ENCODE peak calls at places on chromosomes 3 and 15, in nine cellular contexts. R is ovary; L is stomach; V is tibial artery; F is pancreas; W is naive thymus-derived CD4-positive, alpha-beta T cell; E is CD8-positive, alpha-beta memory T cell; Z is uterus; C is fibroblast of lung. X is an unnamed sample. For H3K4me1, the result is how much of the 10 kb centered on the place peaks cover.

GRCh38 chr15:73948982-73949381 is 22.7 kb downstream of the LOXL1 start:
- DNase-seq in R (no peak), L (no peak), V (peak), F (no peak), W (no peak), E (no peak), Z (no peak), C (no peak), X (peak)

GRCh38 chr3:138078096-138078495 is 37.3 kb downstream of the DZIP1L start:
- DNase-seq in R (no peak), L (no peak), V (no peak), F (no peak), W (no peak), E (no peak), Z (no peak), C (peak), X (no peak)

GRCh38 chr15:62895139-62895866 is 147.2 kb upstream of the TPM1 start:
- DNase-seq in R (no peak), L (no peak), V (no peak), F (no peak), W (no peak), E (no peak), Z (no peak), C (peak), X (no peak)

GRCh38 chr15:23857028-23857641 is 170.0 kb upstream of the NDN start:
- DNase-seq in R (no peak), L (peak), V (no peak), F (peak), W (no peak), E (no peak), Z (peak), C (peak), X (no peak)

GRCh38 chr15:66631616-66632263 is 65.9 kb upstream of the LCTL start:
- DNase-seq in R (no peak), L (no peak), V (no peak), F (no peak), W (no peak), E (no peak), Z (no peak), C (no peak), X (no peak)

GRCh38 chr3:167743799-167744198 is 8.3 kb downstream of the SERPINI1 start:
- DNase-seq in R (no peak), L (no peak), V (no peak), F (no peak), W (no peak), E (no peak), Z (no peak), C (peak), X (no peak)

GRCh38 chr3:57822686-57823085 is 66.6 kb downstream of the SLMAP start:
- DNase-seq in R (no peak), L (no peak), V (no peak), F (no peak), W (no peak), E (no peak), Z (no peak), C (peak), X (no peak)

GRCh38 chr3:138678086-138678485 is 69.5 kb downstream of the FAIM start:
- DNase-seq in R (no peak), L (no peak), V (no peak), F (no peak), W (no peak), E (no peak), Z (no peak), C (peak), X (no peak)

DNA sequence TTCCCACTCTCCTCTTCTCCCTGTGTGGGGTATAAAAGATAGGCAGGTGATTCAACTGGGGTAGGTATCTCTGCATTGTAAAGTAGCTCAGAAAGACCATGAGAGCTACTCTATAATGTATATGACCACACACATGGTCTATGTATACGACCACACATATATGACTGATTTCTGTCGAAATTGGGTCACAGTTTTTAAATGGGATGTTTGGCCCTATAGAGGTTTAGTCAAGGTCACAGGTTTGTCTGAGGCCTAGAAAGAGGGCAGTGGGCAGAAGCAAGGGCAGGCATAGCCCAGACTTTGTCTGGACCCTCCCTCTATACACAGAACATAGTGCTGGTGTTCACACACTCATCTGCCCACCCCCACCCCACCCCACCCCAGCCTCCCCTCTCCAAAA is 4.4 kb downstream of the LAMP3 start:
- DNase-seq in R (no peak), L (no peak), V (no peak), F (no peak), W (no peak), E (no peak), Z (no peak), C (no peak), X (no peak)
- H3K4me1 ChIP-seq in R (under half), L (under half), V (under half), F (under half), W (under half), E (under half), Z (under half), C (under half), X (under half)

GRCh38 chr3:99941211-99941610 is 123.5 kb downstream of the CMSS1 start:
- DNase-seq in R (no peak), L (no peak), V (no peak), F (no peak), W (no peak), E (no peak), Z (no peak), C (no peak), X (no peak)

GRCh38 chr3:99940350-99940749 is 122.7 kb downstream of the CMSS1 start:
- DNase-seq in R (no peak), L (no peak), V (no peak), F (no peak), W (no peak), E (no peak), Z (no peak), C (no peak), X (no peak)

GRCh38 chr3:99943931-99944761 is 126.5 kb downstream of the CMSS1 start:
- DNase-seq in R (no peak), L (no peak), V (no peak), F (no peak), W (no peak), E (no peak), Z (peak), C (peak), X (no peak)

GRCh38 chr3:99938270-99938955 is 120.8 kb downstream of the CMSS1 start:
- DNase-seq in R (no peak), L (no peak), V (no peak), F (no peak), W (no peak), E (no peak), Z (no peak), C (peak), X (no peak)

DNA sequence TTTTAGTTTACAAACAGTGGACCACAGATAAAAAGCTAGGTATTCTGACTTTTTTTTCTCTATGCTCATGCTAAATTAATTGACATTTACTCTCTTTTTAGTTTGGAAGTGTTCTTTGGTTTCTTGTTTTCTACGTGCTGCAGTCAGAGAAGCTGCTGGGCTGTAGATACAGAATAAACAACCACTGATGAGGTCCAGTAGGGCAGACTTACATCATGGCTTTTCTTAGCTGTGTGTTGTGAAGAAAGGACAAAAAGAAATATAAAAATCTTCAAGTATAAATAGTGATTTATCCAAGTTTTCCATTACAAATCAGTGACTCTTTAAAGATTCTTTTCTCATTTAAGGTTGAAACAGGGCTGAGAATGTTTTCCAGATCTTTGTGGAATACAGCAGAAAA is 122.2 kb downstream of the CMSS1 start:
- DNase-seq in R (no peak), L (no peak), V (no peak), F (no peak), W (no peak), E (no peak), Z (no peak), C (no peak), X (no peak)
- H3K27ac ChIP-seq in R (peak), L (peak), V (peak), F (no peak), W (no peak), E (no peak), Z (peak), C (no peak), X (peak)

GRCh38 chr15:34039506-34040123 is 611 bp upstream of the AVEN start:
- DNase-seq in R (no peak), L (no peak), V (no peak), F (no peak), W (peak), E (peak), Z (no peak), C (peak), X (no peak)

GRCh38 chr15:34046471-34047145 is 7.6 kb upstream of the AVEN start:
- DNase-seq in R (no peak), L (no peak), V (no peak), F (no peak), W (no peak), E (no peak), Z (no peak), C (no peak), X (no peak)

GRCh38 chr15:34039180-34039486 is at the start of gene AVEN:
- DNase-seq in R (no peak), L (no peak), V (no peak), F (no peak), W (peak), E (no peak), Z (no peak), C (no peak), X (no peak)

GRCh38 chr15:34043813-34044212 is 4.8 kb upstream of the AVEN start:
- DNase-seq in R (no peak), L (no peak), V (no peak), F (no peak), W (no peak), E (no peak), Z (no peak), C (peak), X (no peak)

GRCh38 chr15:34043391-34043790 is 4.4 kb upstream of the AVEN start:
- DNase-seq in R (no peak), L (no peak), V (no peak), F (no peak), W (no peak), E (no peak), Z (no peak), C (no peak), X (no peak)
- H3K4me1 ChIP-seq in R (under half), L (under half), V (under half), F (under half), W (under half), E (under half), Z (under half), C (under half), X (under half)

DNA sequence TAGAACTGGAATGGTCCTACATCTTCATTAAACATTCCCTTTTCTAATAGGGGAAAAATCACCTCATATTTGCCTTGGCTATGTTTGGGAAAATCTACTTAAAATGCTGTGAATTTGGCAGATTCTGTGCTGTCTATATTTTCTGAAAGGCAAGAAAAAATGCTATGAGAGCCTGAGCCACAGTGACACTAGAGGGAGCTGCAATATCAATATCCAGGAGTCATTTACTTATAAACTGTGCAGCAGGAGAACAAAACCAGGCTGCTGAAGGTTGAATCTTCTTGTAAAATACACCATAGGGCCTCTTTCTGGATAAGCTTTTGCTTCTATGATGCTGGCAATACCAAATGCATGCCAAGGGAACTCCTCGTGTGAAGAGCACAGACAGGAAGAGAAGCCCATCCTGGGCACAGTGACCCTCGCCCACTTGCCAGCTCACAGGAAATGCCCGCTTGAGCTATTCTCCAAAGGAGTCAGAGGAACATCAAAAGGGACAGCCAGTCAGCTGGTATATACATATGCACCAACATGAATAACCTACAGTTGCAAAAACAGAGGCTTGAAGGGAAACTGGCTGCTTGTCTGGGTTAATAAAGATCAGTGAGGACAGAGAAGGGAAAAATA is 48.0 kb upstream of the TSPAN3 start:
- DNase-seq in R (no peak), L (peak), V (no peak), F (no peak), W (peak), E (peak), Z (peak), C (peak), X (no peak)
- H3K27ac ChIP-seq in R (no peak), L (no peak), V (no peak), F (no peak), W (no peak), E (no peak), Z (no peak), C (no peak), X (no peak)

DNA sequence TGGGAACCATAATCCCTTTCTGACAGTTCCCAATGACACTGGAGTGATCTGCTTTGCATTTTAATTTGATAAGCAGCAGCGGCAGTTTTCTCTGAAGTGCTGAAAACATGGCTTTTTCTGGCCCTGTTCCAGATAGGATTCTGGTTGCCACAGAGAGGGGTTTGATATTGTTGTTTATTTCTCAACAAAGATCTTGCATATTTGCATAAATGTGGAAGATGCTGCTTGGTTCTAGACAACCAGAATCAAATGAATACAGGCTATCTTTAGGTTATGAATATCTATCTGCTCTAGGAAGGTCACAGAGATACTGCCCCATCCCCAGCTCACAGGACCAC is 137.1 kb downstream of the ZNF609 start:
- DNase-seq in R (no peak), L (no peak), V (no peak), F (no peak), W (no peak), E (peak), Z (no peak), C (no peak), X (no peak)
- H3K4me1 ChIP-seq in R (under half), L (under half), V (under half), F (under half), W (under half), E (half or more), Z (under half), C (under half), X (under half)

DNA sequence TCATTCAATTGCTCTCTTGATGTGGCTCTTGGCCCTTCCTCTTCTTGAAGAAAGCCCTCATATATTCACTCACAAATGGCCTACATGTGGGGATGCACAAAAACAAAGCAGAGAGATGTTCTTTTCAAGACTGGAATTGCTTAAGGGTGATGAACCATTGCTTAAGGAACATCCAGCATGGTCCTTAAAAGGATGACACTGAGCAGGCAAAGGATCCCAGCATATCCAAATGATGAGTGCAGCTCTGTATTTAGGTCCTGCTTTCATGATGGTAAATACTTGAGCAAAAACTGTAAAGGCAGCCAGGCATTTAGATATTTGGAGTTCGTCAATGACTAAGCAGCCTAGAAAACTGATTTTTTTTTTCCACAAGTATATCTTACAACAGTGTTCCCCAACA is 173.8 kb upstream of the ARRDC4 start:
- DNase-seq in R (no peak), L (no peak), V (no peak), F (no peak), W (no peak), E (no peak), Z (no peak), C (no peak), X (no peak)
- H3K27ac ChIP-seq in R (no peak), L (no peak), V (no peak), F (no peak), W (no peak), E (no peak), Z (no peak), C (no peak), X (no peak)

DNA sequence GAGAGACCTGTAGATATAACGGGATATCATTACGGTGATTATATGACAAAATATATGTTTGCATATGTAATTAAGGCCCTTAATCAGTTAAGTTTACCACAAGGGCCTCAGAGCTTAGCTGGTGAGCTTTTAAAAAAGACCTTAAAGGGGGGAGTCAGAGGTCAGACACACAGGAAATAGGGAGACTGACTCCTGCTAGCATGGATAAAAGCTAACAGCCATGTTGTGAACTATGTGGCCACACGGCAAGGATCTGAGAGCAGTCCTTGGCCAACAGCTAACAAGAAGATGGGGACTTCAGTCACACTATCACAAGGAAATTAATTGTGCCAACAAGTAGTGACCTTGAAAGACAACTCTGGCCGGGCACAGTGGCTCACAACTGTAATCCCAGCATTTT is 3.1 kb downstream of the STAG1 start:
- DNase-seq in R (no peak), L (no peak), V (no peak), F (no peak), W (no peak), E (no peak), Z (no peak), C (no peak), X (no peak)
- H3K4me1 ChIP-seq in R (under half), L (under half), V (under half), F (under half), W (under half), E (under half), Z (under half), C (under half), X (under half)

DNA sequence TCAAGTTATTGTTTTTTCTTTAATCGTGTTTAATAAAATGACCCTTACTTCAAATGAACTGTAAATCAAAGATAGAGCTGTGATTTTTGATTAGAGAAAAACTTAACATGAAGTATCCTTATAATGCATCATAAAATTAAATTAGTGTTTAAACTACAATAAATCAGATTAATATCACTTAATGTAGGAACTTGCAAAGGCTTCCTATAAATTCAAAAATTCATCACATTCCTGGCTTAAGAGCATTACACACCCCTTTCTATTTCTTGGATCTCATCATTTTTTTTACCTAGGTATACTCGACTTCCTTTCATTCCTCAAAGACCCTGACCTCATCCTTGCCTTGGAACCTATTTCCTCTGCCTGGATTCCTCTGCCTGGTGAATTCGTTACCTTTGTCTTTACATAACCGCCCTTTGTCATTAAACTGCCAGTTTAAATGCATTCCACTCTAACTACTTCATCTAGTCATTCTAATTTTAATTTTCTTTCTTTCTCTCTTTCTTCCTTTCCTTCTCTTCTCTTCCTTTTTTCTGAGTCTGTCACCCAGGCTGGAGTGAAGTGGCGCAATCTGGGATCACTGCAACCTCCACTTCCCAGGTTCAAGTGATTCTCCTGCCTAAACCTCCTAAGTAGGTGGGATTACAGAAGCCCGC is 1244.5 kb downstream of the OTOL1 start:
- DNase-seq in R (no peak), L (no peak), V (no peak), F (no peak), W (no peak), E (no peak), Z (no peak), C (no peak), X (no peak)
- H3K27ac ChIP-seq in R (no peak), L (no peak), V (no peak), F (no peak), W (no peak), E (no peak), Z (no peak), C (no peak), X (no peak)

GRCh38 chr3:33803894-33804526 is 5.6 kb downstream of the PDCD6IP start:
- DNase-seq in R (no peak), L (no peak), V (no peak), F (no peak), W (no peak), E (no peak), Z (no peak), C (no peak), X (no peak)

GRCh38 chr3:33810545-33810944 is 12.1 kb downstream of the PDCD6IP start:
- DNase-seq in R (no peak), L (no peak), V (no peak), F (no peak), W (no peak), E (no peak), Z (no peak), C (no peak), X (no peak)

GRCh38 chr3:33803252-33803651 is 4.8 kb downstream of the PDCD6IP start:
- DNase-seq in R (no peak), L (no peak), V (no peak), F (no peak), W (no peak), E (no peak), Z (no peak), C (no peak), X (no peak)

GRCh38 chr3:33808559-33808958 is 10.1 kb downstream of the PDCD6IP start:
- DNase-seq in R (no peak), L (no peak), V (no peak), F (no peak), W (no peak), E (no peak), Z (no peak), C (no peak), X (no peak)

DNA sequence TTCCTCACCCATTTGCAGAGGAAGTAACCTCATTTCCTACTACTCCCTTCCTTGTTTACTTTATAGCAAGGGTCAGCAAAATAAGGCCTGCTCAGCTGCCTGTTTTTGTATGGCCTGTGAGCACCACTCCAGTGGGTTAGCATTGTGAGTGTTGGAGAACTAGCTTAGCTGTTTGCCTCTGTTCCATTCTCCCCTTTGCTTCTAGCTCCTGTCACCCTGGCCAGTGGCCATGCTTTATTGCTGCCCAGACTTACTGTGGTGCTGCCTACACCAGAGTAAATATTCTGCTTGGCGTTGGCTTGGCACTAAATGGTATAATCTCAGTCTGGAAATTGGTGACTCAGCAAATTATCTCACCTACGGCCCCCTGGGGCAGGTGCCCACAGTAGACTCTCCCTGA is 8.8 kb downstream of the PDCD6IP start:
- DNase-seq in R (no peak), L (peak), V (no peak), F (peak), W (no peak), E (no peak), Z (no peak), C (no peak), X (no peak)
- H3K4me1 ChIP-seq in R (under half), L (under half), V (under half), F (under half), W (under half), E (half or more), Z (under half), C (under half), X (half or more)

GRCh38 chr3:100525753-100526612 is 33.6 kb downstream of the TMEM45A start:
- DNase-seq in R (no peak), L (no peak), V (no peak), F (no peak), W (no peak), E (no peak), Z (peak), C (peak), X (peak)
- H3K27ac ChIP-seq in R (no peak), L (peak), V (no peak), F (peak), W (no peak), E (no peak), Z (peak), C (no peak), X (no peak)

X was measured in left lung.